ENCODE peak calls at places on chromosomes 12 and 14, in ten cellular contexts. One of them, this sample, is unnamed.

GRCh38 chr14:95597784-95598204 is 62.9 kb downstream of the GLRX5 start:
- DNase-seq in A549: no peak
- DNase-seq in ovary: no peak
- DNase-seq in testis: no peak
- DNase-seq in heart left ventricle: no peak
- DNase-seq in IMR-90: peak; percentile 43
- DNase-seq in stomach: no peak
- DNase-seq in sigmoid colon: no peak
- DNase-seq in gastrocnemius medialis: no peak
- DNase-seq in transverse colon: no peak
- DNase-seq in this sample: no peak

GRCh38 chr14:96095581-96096476 is 56.7 kb downstream of the C14orf132 start:
- DNase-seq in A549: peak; percentile 56
- DNase-seq in ovary: no peak
- DNase-seq in testis: no peak
- DNase-seq in heart left ventricle: no peak
- DNase-seq in IMR-90: peak; percentile 92
- DNase-seq in stomach: peak; percentile 64
- DNase-seq in sigmoid colon: no peak
- DNase-seq in gastrocnemius medialis: no peak
- DNase-seq in transverse colon: no peak
- DNase-seq in this sample: no peak

GRCh38 chr12:73181244-73181643 is 909.1 kb downstream of the TRHDE start:
- DNase-seq in A549: no peak
- DNase-seq in ovary: no peak
- DNase-seq in testis: no peak
- DNase-seq in heart left ventricle: no peak
- DNase-seq in IMR-90: no peak
- DNase-seq in stomach: no peak
- DNase-seq in sigmoid colon: no peak
- DNase-seq in gastrocnemius medialis: no peak
- DNase-seq in transverse colon: no peak
- DNase-seq in this sample: no peak

GRCh38 chr14:66444271-66444987 is 41.7 kb upstream of the CCDC196 start:
- DNase-seq in A549: no peak
- DNase-seq in ovary: no peak
- DNase-seq in testis: no peak
- DNase-seq in heart left ventricle: no peak
- DNase-seq in IMR-90: peak; percentile 1
- DNase-seq in stomach: no peak
- DNase-seq in sigmoid colon: no peak
- DNase-seq in gastrocnemius medialis: peak; percentile 63
- DNase-seq in transverse colon: no peak
- DNase-seq in this sample: no peak

GRCh38 chr12:48276621-48277020 is 73.5 kb upstream of the OR10AD1 start:
- DNase-seq in A549: no peak
- DNase-seq in ovary: no peak
- DNase-seq in testis: no peak
- DNase-seq in heart left ventricle: no peak
- DNase-seq in IMR-90: no peak
- DNase-seq in stomach: no peak
- DNase-seq in sigmoid colon: no peak
- DNase-seq in gastrocnemius medialis: no peak
- DNase-seq in transverse colon: no peak
- DNase-seq in this sample: no peak

GRCh38 chr12:14264777-14265176 is 100.7 kb upstream of the ATF7IP start:
- DNase-seq in A549: no peak
- DNase-seq in ovary: no peak
- DNase-seq in testis: no peak
- DNase-seq in heart left ventricle: no peak
- DNase-seq in IMR-90: peak; percentile 12
- DNase-seq in stomach: no peak
- DNase-seq in sigmoid colon: no peak
- DNase-seq in gastrocnemius medialis: no peak
- DNase-seq in transverse colon: no peak
- DNase-seq in this sample: no peak

GRCh38 chr12:25829192-25829591 is 129.3 kb upstream of the RASSF8 start:
- DNase-seq in A549: peak; percentile 11
- DNase-seq in ovary: no peak
- DNase-seq in testis: no peak
- DNase-seq in heart left ventricle: no peak
- DNase-seq in IMR-90: peak; percentile 98
- DNase-seq in stomach: no peak
- DNase-seq in sigmoid colon: peak; percentile 84
- DNase-seq in gastrocnemius medialis: no peak
- DNase-seq in transverse colon: peak; percentile 10
- DNase-seq in this sample: no peak

GRCh38 chr14:99397698-99398097 is 83.0 kb downstream of the SETD3 start:
- DNase-seq in A549: no peak
- DNase-seq in ovary: no peak
- DNase-seq in testis: no peak
- DNase-seq in heart left ventricle: no peak
- DNase-seq in IMR-90: no peak
- DNase-seq in stomach: no peak
- DNase-seq in sigmoid colon: no peak
- DNase-seq in gastrocnemius medialis: peak; percentile 48
- DNase-seq in transverse colon: no peak
- DNase-seq in this sample: no peak

GRCh38 chr14:92528486-92529100 is 15.0 kb downstream of the RIN3 start:
- DNase-seq in A549: no peak
- DNase-seq in ovary: no peak
- DNase-seq in testis: no peak
- DNase-seq in heart left ventricle: no peak
- DNase-seq in IMR-90: no peak
- DNase-seq in stomach: no peak
- DNase-seq in sigmoid colon: peak; percentile 61
- DNase-seq in gastrocnemius medialis: no peak
- DNase-seq in transverse colon: no peak
- DNase-seq in this sample: no peak

GRCh38 chr12:26651566-26652188 is 181.3 kb downstream of the ITPR2 start:
- DNase-seq in A549: peak; percentile 71
- DNase-seq in ovary: peak; percentile 63
- DNase-seq in testis: peak; percentile 67
- DNase-seq in heart left ventricle: no peak
- DNase-seq in IMR-90: peak; percentile 88
- DNase-seq in stomach: peak; percentile 45
- DNase-seq in sigmoid colon: no peak
- DNase-seq in gastrocnemius medialis: no peak
- DNase-seq in transverse colon: peak; percentile 46
- DNase-seq in this sample: peak; percentile 78

GRCh38 chr14:41362134-41362533 is 244.5 kb upstream of the LRFN5 start:
- DNase-seq in A549: no peak
- DNase-seq in ovary: no peak
- DNase-seq in testis: no peak
- DNase-seq in heart left ventricle: no peak
- DNase-seq in IMR-90: no peak
- DNase-seq in stomach: no peak
- DNase-seq in sigmoid colon: no peak
- DNase-seq in gastrocnemius medialis: no peak
- DNase-seq in transverse colon: no peak
- DNase-seq in this sample: no peak

GRCh38 chr14:73663548-73664212 is 18.9 kb downstream of the DNAL1 start:
- DNase-seq in A549: no peak
- DNase-seq in ovary: no peak
- DNase-seq in testis: no peak
- DNase-seq in heart left ventricle: no peak
- DNase-seq in IMR-90: no peak
- DNase-seq in stomach: no peak
- DNase-seq in sigmoid colon: no peak
- DNase-seq in gastrocnemius medialis: no peak
- DNase-seq in transverse colon: no peak
- DNase-seq in this sample: no peak

GRCh38 chr12:46339051-46339450 is 33.5 kb downstream of the SLC38A2 start:
- DNase-seq in A549: no peak
- DNase-seq in ovary: no peak
- DNase-seq in testis: no peak
- DNase-seq in heart left ventricle: no peak
- DNase-seq in IMR-90: no peak
- DNase-seq in stomach: no peak
- DNase-seq in sigmoid colon: no peak
- DNase-seq in gastrocnemius medialis: no peak
- DNase-seq in transverse colon: no peak
- DNase-seq in this sample: no peak

GRCh38 chr12:46343122-46343852 is 29.3 kb downstream of the SLC38A2 start:
- DNase-seq in A549: no peak
- DNase-seq in ovary: no peak
- DNase-seq in testis: no peak
- DNase-seq in heart left ventricle: no peak
- DNase-seq in IMR-90: no peak
- DNase-seq in stomach: peak; percentile 27
- DNase-seq in sigmoid colon: no peak
- DNase-seq in gastrocnemius medialis: no peak
- DNase-seq in transverse colon: no peak
- DNase-seq in this sample: no peak

GRCh38 chr12:46342562-46343033 is 30.0 kb downstream of the SLC38A2 start:
- DNase-seq in A549: no peak
- DNase-seq in ovary: no peak
- DNase-seq in testis: no peak
- DNase-seq in heart left ventricle: no peak
- DNase-seq in IMR-90: peak; percentile 63
- DNase-seq in stomach: peak; percentile 67
- DNase-seq in sigmoid colon: no peak
- DNase-seq in gastrocnemius medialis: no peak
- DNase-seq in transverse colon: peak; percentile 15
- DNase-seq in this sample: no peak
- H3K27ac ChIP-seq in A549: peak overlapping the region; percentile 44
- H3K27ac ChIP-seq in ovary: no peak overlapping the region
- H3K27ac ChIP-seq in testis: no peak overlapping the region
- H3K27ac ChIP-seq in heart left ventricle: no peak overlapping the region
- H3K27ac ChIP-seq in IMR-90: no peak overlapping the region
- H3K27ac ChIP-seq in stomach: no peak overlapping the region
- H3K27ac ChIP-seq in sigmoid colon: no peak overlapping the region
- H3K27ac ChIP-seq in gastrocnemius medialis: no peak overlapping the region
- H3K27ac ChIP-seq in transverse colon: no peak overlapping the region
- H3K27ac ChIP-seq in this sample: no peak overlapping the region

DNA sequence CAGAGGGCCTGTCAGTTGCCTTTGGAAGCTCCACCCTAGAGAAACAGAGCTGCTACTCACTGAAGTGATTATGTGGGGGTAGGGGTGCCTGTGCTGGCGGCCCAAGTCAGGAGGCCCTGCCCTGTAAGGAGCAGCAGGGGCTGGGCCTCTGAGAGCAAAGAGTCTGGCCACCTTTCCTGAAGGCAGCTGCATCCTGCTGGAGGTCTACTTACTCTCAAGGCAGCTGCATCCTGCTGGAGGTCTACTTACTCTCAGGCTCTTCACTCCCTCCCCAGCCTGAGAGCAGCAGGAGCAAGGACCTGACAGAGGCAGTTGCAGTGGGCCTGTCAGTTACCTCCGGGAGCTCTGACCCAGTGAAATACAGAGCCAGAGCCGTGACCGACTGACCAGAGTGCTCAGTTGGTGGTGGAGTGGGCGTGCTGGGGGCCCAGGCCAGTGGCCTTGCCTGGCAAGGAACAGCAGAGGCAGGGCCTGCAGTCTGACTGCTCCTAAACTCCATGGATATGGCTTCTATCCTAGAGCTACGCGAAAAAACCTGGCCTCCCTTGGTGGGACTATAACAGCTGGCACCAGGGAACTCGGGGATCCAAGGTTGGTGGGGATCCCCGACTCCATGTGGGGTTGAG is 32.3 kb downstream of the RAD51B start:
- DNase-seq in A549: no peak
- DNase-seq in ovary: no peak
- DNase-seq in testis: no peak
- DNase-seq in heart left ventricle: no peak
- DNase-seq in IMR-90: no peak
- DNase-seq in stomach: no peak
- DNase-seq in sigmoid colon: peak; percentile 59
- DNase-seq in gastrocnemius medialis: no peak
- DNase-seq in transverse colon: no peak
- DNase-seq in this sample: no peak
- TF ChIP-seq POLR2A in A549: no peak
- TF ChIP-seq POLR2A in ovary: no peak
- TF ChIP-seq POLR2A in testis: no peak
- TF ChIP-seq POLR2A in heart left ventricle: no peak
- TF ChIP-seq POLR2A in IMR-90: no peak
- TF ChIP-seq POLR2A in stomach: no peak
- TF ChIP-seq POLR2A in sigmoid colon: no peak
- TF ChIP-seq POLR2A in gastrocnemius medialis: no peak
- TF ChIP-seq POLR2A in transverse colon: no peak
- TF ChIP-seq POLR2A in this sample: no peak

GRCh38 chr14:50837850-50838470 is 7.0 kb upstream of the NIN start:
- DNase-seq in A549: no peak
- DNase-seq in ovary: no peak
- DNase-seq in testis: no peak
- DNase-seq in heart left ventricle: no peak
- DNase-seq in IMR-90: no peak
- DNase-seq in stomach: no peak
- DNase-seq in sigmoid colon: no peak
- DNase-seq in gastrocnemius medialis: no peak
- DNase-seq in transverse colon: no peak
- DNase-seq in this sample: no peak

GRCh38 chr14:50837271-50837670 is 6.3 kb upstream of the NIN start:
- DNase-seq in A549: no peak
- DNase-seq in ovary: no peak
- DNase-seq in testis: no peak
- DNase-seq in heart left ventricle: no peak
- DNase-seq in IMR-90: no peak
- DNase-seq in stomach: no peak
- DNase-seq in sigmoid colon: no peak
- DNase-seq in gastrocnemius medialis: no peak
- DNase-seq in transverse colon: no peak
- DNase-seq in this sample: no peak

GRCh38 chr14:50839696-50840095 is 8.7 kb upstream of the NIN start:
- DNase-seq in A549: no peak
- DNase-seq in ovary: no peak
- DNase-seq in testis: no peak
- DNase-seq in heart left ventricle: no peak
- DNase-seq in IMR-90: no peak
- DNase-seq in stomach: no peak
- DNase-seq in sigmoid colon: no peak
- DNase-seq in gastrocnemius medialis: no peak
- DNase-seq in transverse colon: no peak
- DNase-seq in this sample: no peak

GRCh38 chr14:50836515-50836914 is 5.6 kb upstream of the NIN start:
- DNase-seq in A549: no peak
- DNase-seq in ovary: no peak
- DNase-seq in testis: no peak
- DNase-seq in heart left ventricle: no peak
- DNase-seq in IMR-90: peak; percentile 68
- DNase-seq in stomach: no peak
- DNase-seq in sigmoid colon: no peak
- DNase-seq in gastrocnemius medialis: no peak
- DNase-seq in transverse colon: no peak
- DNase-seq in this sample: no peak

GRCh38 chr14:50839048-50839447 is 8.1 kb upstream of the NIN start:
- DNase-seq in A549: no peak
- DNase-seq in ovary: no peak
- DNase-seq in testis: no peak
- DNase-seq in heart left ventricle: no peak
- DNase-seq in IMR-90: peak; percentile 46
- DNase-seq in stomach: no peak
- DNase-seq in sigmoid colon: no peak
- DNase-seq in gastrocnemius medialis: no peak
- DNase-seq in transverse colon: no peak
- DNase-seq in this sample: peak; percentile 38
- H3K27ac ChIP-seq in A549: no peak overlapping the region
- H3K27ac ChIP-seq in ovary: no peak overlapping the region
- H3K27ac ChIP-seq in testis: no peak overlapping the region
- H3K27ac ChIP-seq in heart left ventricle: no peak overlapping the region
- H3K27ac ChIP-seq in IMR-90: no peak overlapping the region
- H3K27ac ChIP-seq in stomach: no peak overlapping the region
- H3K27ac ChIP-seq in sigmoid colon: no peak overlapping the region
- H3K27ac ChIP-seq in gastrocnemius medialis: no peak overlapping the region
- H3K27ac ChIP-seq in transverse colon: no peak overlapping the region
- H3K27ac ChIP-seq in this sample: no peak overlapping the region

GRCh38 chr14:20631023-20631820 is 10.3 kb downstream of the OR6S1 start:
- DNase-seq in A549: peak; percentile 69
- DNase-seq in ovary: peak; percentile 71
- DNase-seq in testis: peak; percentile 55
- DNase-seq in heart left ventricle: no peak
- DNase-seq in IMR-90: peak; percentile 70
- DNase-seq in stomach: peak; percentile 39
- DNase-seq in sigmoid colon: no peak
- DNase-seq in gastrocnemius medialis: no peak
- DNase-seq in transverse colon: peak; percentile 37
- DNase-seq in this sample: peak; percentile 50
- TF ChIP-seq POLR2A in A549: no peak
- TF ChIP-seq POLR2A in ovary: no peak
- TF ChIP-seq POLR2A in testis: no peak
- TF ChIP-seq POLR2A in heart left ventricle: no peak
- TF ChIP-seq POLR2A in IMR-90: no peak
- TF ChIP-seq POLR2A in stomach: no peak
- TF ChIP-seq POLR2A in sigmoid colon: no peak
- TF ChIP-seq POLR2A in gastrocnemius medialis: no peak
- TF ChIP-seq POLR2A in transverse colon: no peak
- TF ChIP-seq POLR2A in this sample: no peak

This sample was measured in adrenal gland.